ENCODE peak calls at places on chromosome 16, in four cellular contexts. R is GM12878, I is neural progenitor cell, X is endodermal cell. A is an unnamed sample.

GRCh38 chr16:27650073-27650701 is 100.2 kb downstream of the KATNIP start:
- DNase-seq in I (no peak), X (no peak), R (no peak), A (no peak)

GRCh38 chr16:4890026-4890425 is 42.7 kb downstream of the UBN1 start:
- DNase-seq in I (no peak), R (no peak), X (no peak), A (no peak)

GRCh38 chr16:81601008-81601428 is 156.4 kb downstream of the CMIP start:
- DNase-seq in I (no peak), R (no peak), X (no peak), A (no peak)

GRCh38 chr16:69607674-69608073 is 41.9 kb downstream of the NFAT5 start:
- DNase-seq in R (peak; percentile 8), I (no peak), X (no peak), A (no peak)

GRCh38 chr16:55046513-55046912 is 115.8 kb downstream of the IRX5 start:
- DNase-seq in X (no peak), I (no peak), R (no peak), A (no peak)

GRCh38 chr16:35234679-35235078 is 1775.3 kb downstream of the TP53TG3F start:
- DNase-seq in I (no peak), R (no peak), X (no peak), A (no peak)

GRCh38 chr16:6095414-6095813 is 997.8 kb upstream of the EEF2KMT start:
- DNase-seq in X (no peak), R (no peak), I (no peak), A (no peak)

GRCh38 chr16:81908466-81909230 is 102.6 kb downstream of the SDR42E1 start:
- DNase-seq in R (no peak), X (no peak), I (no peak), A (no peak)

GRCh38 chr16:84138500-84138823 is 6.5 kb downstream of the HSDL1 start:
- DNase-seq in I (no peak), X (no peak), R (no peak), A (no peak)

GRCh38 chr16:22184615-22184968 is 21.5 kb upstream of the EEF2K start:
- DNase-seq in R (no peak), X (no peak), I (no peak), A (no peak)
- H3K4me3 ChIP-seq in R (no peak overlapping the region), X (no peak overlapping the region), I (no peak overlapping the region), A (no peak overlapping the region)

DNA sequence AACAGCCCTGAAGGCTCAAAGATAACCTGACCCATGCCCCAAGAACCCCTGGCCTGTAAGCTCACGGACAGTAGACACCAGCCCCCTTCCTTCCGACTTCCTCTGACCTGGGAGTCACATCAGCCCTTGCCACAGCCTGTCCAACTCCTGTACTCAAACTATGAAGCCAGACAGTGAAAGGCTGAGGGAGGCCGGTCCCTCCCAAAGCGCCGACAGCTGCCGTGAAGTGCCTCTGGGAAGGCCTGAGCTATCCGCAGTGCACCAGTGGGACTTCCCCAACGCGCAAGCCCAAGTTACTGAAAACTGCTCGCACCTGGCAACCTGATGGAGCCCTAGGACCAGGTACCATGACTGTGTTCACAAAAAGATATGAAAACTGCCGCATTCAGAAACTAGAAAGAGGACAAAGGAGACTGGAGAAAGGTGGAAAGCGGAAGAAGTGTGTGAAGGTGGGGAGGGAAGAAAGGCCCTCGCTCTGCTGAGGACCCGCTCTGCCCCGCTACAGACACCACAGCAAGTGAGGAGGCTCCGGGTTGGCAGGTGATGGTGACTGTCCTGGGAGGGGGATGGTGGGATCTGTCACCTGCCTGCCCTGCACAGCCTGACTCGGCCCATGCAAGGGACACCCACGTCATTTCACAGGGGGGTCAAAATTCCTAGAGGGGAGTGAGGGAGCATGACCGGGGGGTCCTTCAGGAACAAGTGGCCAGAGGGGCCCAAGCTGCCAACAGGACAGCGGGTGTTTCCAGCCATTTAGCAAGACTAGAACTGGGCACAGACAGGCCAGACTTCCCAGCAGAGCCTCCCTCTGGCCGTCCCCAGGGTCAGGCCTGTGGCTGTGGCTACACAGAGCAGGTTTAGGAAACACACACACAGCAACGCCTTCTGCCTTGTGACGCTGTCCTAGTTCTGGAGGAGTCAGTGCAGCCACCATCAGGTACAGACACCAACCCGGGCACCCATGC is 13.1 kb upstream of the TRAP1 start:
- DNase-seq in I (no peak), R (no peak), X (no peak), A (no peak)
- H3K36me3 ChIP-seq in I (peaks cover 6% of the 10 kb centered on the region), R (peaks cover 52% of the 10 kb centered on the region), X (peaks cover 58% of the 10 kb centered on the region), A (peaks cover 93% of the 10 kb centered on the region)

DNA sequence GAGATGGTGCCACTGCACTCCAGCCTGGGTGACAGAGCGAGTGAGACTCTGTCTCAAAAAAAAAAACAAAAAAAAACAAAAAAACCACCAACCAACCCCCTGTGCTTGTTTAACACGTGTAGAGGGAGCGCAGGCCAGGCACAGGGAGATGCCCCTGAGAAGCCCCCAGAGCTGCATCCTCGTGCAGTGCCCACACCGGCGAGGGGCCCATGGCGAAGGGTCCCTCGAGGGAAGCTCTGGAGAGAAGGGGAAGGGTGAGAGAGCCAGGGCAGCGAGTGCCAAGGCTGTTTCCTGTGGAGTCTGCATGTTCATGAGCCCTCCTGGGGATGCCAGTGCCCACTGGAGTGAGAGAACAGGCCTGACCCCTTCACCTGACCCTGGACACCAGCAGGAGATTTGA is 47.8 kb upstream of the GSE1 start:
- DNase-seq in I (no peak), R (no peak), X (no peak), A (no peak)
- H3K27ac ChIP-seq in I (no peak overlapping the region), R (no peak overlapping the region), X (no peak overlapping the region), A (no peak overlapping the region)

GRCh38 chr16:53132406-53132805 is 77.6 kb downstream of the CHD9 start:
- DNase-seq in X (no peak), I (no peak), R (no peak), A (no peak)
- H3K4me3 ChIP-seq in X (peak overlapping the region; percentile 83), I (peak overlapping the region; percentile 81), R (peak overlapping the region; percentile 79), A (peak overlapping the region; percentile 80)

GRCh38 chr16:1762879-1763520 is 8.3 kb downstream of the NME3 start:
- DNase-seq in I (peak; percentile 20), X (peak; percentile 58), R (no peak), A (no peak)
- H3K36me3 ChIP-seq in I (no peaks in the 10 kb centered on the region), X (peaks cover 15% of the 10 kb centered on the region), R (peaks cover 24% of the 10 kb centered on the region), A (peaks cover 91% of the 10 kb centered on the region)

DNA sequence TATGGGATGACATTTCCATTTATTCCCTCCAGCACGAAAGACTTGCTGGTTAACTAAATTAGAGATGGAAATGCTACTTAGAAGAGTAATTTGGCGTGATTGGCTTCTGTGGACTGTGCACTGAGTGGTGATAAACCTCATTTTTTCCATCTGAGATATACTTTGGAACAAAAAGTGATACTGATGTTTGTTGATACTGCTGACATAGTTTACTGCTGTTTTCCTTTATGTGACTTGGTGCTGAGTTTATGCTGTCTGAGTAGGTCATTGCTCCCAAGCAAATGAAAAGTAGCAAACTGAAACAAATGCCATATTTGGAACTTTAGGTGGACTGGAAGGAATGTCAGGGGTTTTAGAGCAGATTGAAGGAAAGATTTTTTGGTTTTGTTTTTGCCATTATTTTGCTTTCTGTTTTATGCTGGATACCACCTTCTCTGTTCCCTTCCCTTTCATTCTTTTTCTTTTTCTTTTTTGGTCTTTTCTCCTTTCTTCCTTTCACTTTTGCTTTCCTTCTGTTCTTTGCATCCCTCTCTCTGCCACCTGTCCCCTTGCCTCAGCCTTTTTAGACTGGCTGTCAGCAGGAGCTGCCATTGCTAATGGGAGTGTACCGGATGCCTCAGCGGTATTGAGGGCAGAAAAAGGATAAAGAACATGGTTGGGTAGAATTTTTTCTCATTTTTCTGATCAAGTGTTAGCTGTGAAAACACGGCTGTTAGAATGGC is 41.8 kb downstream of the NUP93 start:
- DNase-seq in I (no peak), X (no peak), R (no peak), A (no peak)
- H3K27ac ChIP-seq in I (no peak overlapping the region), X (no peak overlapping the region), R (no peak overlapping the region), A (no peak overlapping the region)

DNA sequence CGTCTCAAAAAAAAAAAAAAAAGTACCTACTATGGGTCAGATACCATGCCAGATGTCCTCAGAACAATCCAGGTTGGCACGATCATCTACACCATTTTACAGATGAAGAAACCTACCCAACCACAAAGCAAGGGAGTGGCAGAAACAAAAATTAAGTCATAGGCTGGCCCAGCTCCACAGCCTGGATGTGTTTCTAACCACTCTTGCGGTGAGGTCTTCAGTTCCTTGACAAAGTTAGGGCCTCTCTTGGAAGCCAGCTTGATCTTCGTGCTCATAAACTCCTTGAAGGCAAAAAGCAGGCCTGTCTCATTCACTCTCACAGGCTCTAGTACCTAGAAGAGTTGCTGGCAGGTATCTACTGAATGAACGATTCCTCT is 6.2 kb downstream of the GGA2 start:
- DNase-seq in R (no peak), I (no peak), X (no peak), A (peak; percentile 53)
- H3K4me3 ChIP-seq in R (peak overlapping the region; percentile 59), I (peak overlapping the region; percentile 29), X (no peak overlapping the region), A (no peak overlapping the region)

GRCh38 chr16:30977502-30977901 is 7.5 kb upstream of the HSD3B7 start:
- DNase-seq in X (peak; percentile 90), R (no peak), I (peak; percentile 50), A (no peak)

GRCh38 chr16:30972872-30973271 is 12.1 kb upstream of the HSD3B7 start:
- DNase-seq in I (peak; percentile 40), R (no peak), X (peak; percentile 76), A (no peak)

GRCh38 chr16:30976486-30976885 is 8.5 kb upstream of the HSD3B7 start:
- DNase-seq in X (no peak), R (no peak), I (no peak), A (no peak)

GRCh38 chr16:30971298-30971697 is 13.7 kb upstream of the HSD3B7 start:
- DNase-seq in X (no peak), R (no peak), I (no peak), A (no peak)

GRCh38 chr16:30974348-30974747 is 10.7 kb upstream of the HSD3B7 start:
- DNase-seq in X (no peak), I (no peak), R (no peak), A (no peak)
- H3K36me3 ChIP-seq in X (peaks cover 65% of the 10 kb centered on the region), I (no peaks in the 10 kb centered on the region), R (peaks cover 22% of the 10 kb centered on the region), A (peaks cover 100% of the 10 kb centered on the region)

DNA sequence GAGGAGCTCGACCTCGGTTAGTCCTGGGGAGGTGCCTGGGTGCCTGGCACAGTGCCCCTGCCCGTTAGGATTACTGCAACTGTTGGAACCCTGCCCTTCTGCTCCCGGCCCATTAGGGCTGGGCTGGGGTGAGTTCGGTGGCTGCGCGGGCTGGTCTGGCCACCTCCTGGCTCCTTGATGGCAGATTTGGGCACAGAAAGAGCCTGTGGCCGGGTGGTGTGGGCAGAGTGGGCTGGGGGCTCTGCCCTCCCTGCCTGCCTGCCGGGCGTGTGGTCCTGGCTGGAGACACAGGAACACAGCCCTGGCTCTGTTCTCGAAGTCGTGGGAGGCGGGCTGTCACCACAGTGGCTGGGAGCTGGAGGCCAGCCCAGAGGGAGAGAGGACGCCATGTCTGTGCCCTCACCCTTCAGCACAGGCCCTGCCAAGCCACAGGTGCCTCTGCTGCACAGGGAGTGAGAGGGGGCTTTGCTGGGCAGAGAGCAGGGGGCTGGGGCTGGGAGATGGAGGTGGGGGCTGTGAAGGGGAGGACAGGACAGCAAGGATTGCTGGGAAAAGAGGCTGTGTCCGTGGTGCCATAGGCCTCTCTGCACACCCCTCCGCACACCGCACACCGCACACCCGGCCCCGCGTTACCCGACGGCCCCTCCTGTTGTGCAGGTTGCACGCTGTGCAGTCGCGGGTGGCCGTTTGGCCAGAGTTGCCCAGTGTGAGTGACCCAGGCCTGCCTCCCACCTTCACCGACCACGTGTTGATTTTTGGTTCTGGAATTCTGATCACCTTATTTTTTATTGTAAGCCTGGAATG is 236.6 kb upstream of the GSE1 start:
- DNase-seq in X (no peak), R (no peak), I (no peak), A (no peak)
- H3K27ac ChIP-seq in X (no peak overlapping the region), R (no peak overlapping the region), I (no peak overlapping the region), A (no peak overlapping the region)